ENCODE peak calls at places on chromosome 20, in seven cellular contexts. C is GM23338; T is sciatic nerve; V is HCT116; N is effector memory CD8-positive, alpha-beta T cell; D is pancreas; G is activated CD8-positive, alpha-beta T cell treated with anti-CD3 and anti-CD28 coated beads, Interleukin-2, amount 10 ng/mL, durations not matched to agents 7 days and 5 days. I is an unnamed sample.

GRCh38 chr20:10984899-10985298 is 311.1 kb upstream of the JAG1 start:
- ATAC-seq in C (no peak), T (peak), V (no peak), N (no peak), D (peak), G (no peak), I (no peak)

GRCh38 chr20:16575390-16576140 is 2.3 kb upstream of the KIF16B start:
- ATAC-seq in C (peak), T (no peak), V (no peak), N (no peak), D (no peak), G (no peak), I (no peak)

GRCh38 chr20:35551485-35551884 is 9.6 kb downstream of the ERGIC3 start:
- ATAC-seq in C (no peak), T (no peak), V (no peak), N (no peak), D (no peak), G (no peak), I (no peak)

GRCh38 chr20:48797275-48797825 is 30.4 kb downstream of the PREX1 start:
- ATAC-seq in C (peak), T (peak), V (no peak), N (no peak), D (peak), G (no peak), I (peak)

GRCh38 chr20:45629496-45630100 is at the start of gene WFDC10A:
- ATAC-seq in C (peak), T (peak), V (peak), N (peak), D (peak), G (peak), I (peak)

GRCh38 chr20:63546686-63547483 is 664 bp downstream of the SRMS start:
- ATAC-seq in C (no peak), T (no peak), V (no peak), N (no peak), D (no peak), G (no peak), I (no peak)

GRCh38 chr20:3011752-3012151 is 31.7 kb upstream of the GNRH2 start:
- ATAC-seq in C (no peak), T (no peak), V (no peak), N (no peak), D (no peak), G (peak), I (no peak)

GRCh38 chr20:1242530-1242929 is 16.7 kb downstream of the RAD21L1 start:
- ATAC-seq in C (no peak), T (no peak), V (no peak), N (no peak), D (no peak), G (no peak), I (no peak)

GRCh38 chr20:48706116-48706656 is 121.6 kb downstream of the PREX1 start:
- ATAC-seq in C (no peak), T (peak), V (no peak), N (no peak), D (no peak), G (no peak), I (peak)

GRCh38 chr20:41601742-41602141 is 16.4 kb downstream of the CHD6 start:
- ATAC-seq in C (no peak), T (no peak), V (no peak), N (no peak), D (no peak), G (no peak), I (no peak)

GRCh38 chr20:3229158-3229557 is 9.8 kb downstream of the SLC4A11 start:
- ATAC-seq in C (no peak), T (no peak), V (no peak), N (no peak), D (no peak), G (no peak), I (no peak)